ENCODE peak calls at places on chromosomes 13 and 19, in four cellular contexts. W is COR-L47, C is DMS79, S is hepatic stellate cell. P is an unnamed sample.

GRCh38 chr19:31223805-31224534 is 125.3 kb downstream of the TSHZ3 start:
- DNase-seq in S (peak), W (no peak), C (no peak), P (no peak)

GRCh38 chr19:28377077-28377476 is 835.9 kb downstream of the UQCRFS1 start:
- DNase-seq in W (no peak), C (no peak), S (no peak), P (peak)

GRCh38 chr13:30807392-30807791 is 72.0 kb downstream of the ALOX5AP start:
- DNase-seq in C (no peak), W (no peak), S (no peak), P (no peak)

GRCh38 chr13:40292108-40292507 is 374.3 kb downstream of the FOXO1 start:
- DNase-seq in C (no peak), W (no peak), S (no peak), P (no peak)

GRCh38 chr13:50323440-50324070 is 308.3 kb downstream of the KCNRG start:
- DNase-seq in C (no peak), S (peak), W (no peak), P (peak)

GRCh38 chr13:50989476-50989875 is 79.9 kb downstream of the RNASEH2B start:
- DNase-seq in C (no peak), S (no peak), W (peak), P (no peak)

GRCh38 chr19:5434970-5435641 is 20.1 kb upstream of the ZNRF4 start:
- DNase-seq in C (no peak), W (no peak), S (peak), P (peak)

GRCh38 chr19:1933942-1934341 is 7.0 kb upstream of the CSNK1G2 start:
- DNase-seq in W (no peak), S (no peak), C (no peak), P (no peak)

GRCh38 chr13:48043789-48044503 is 6.4 kb downstream of the NUDT15 start:
- DNase-seq in W (no peak), S (peak), C (no peak), P (no peak)

GRCh38 chr19:17348700-17349099 is 11.3 kb downstream of the GTPBP3 start:
- DNase-seq in W (peak), S (peak), C (peak), P (peak)

GRCh38 chr19:40600086-40600917 is 867 bp upstream of the LTBP4 start:
- DNase-seq in C (no peak), S (no peak), W (no peak), P (no peak)

GRCh38 chr13:106484755-106485193 is 50.7 kb downstream of the EFNB2 start:
- DNase-seq in W (no peak), C (no peak), S (no peak), P (no peak)

GRCh38 chr19:51441410-51442390 is 16.6 kb downstream of the SIGLEC8 start:
- DNase-seq in W (no peak), C (no peak), S (no peak), P (peak)

P was measured in Daoy.